ENCODE peak calls at places on chromosome 13, in ten cellular contexts. G is nephron progenitor cell, J is fibroblast of the aortic adventitia, R is thoracic aorta, I is type B pancreatic cell, N is osteoblast, Z is esophagus squamous epithelium, E is Caco-2, P is glutamatergic neuron, X is AG09319. L is an unnamed sample.

GRCh38 chr13:57632276-57633140 is 964 bp downstream of the PCDH17 start:
- DNase-seq in I (peak), P (peak), Z (no peak), X (no peak), J (no peak), G (peak), E (no peak), R (no peak), N (peak), L (no peak)

GRCh38 chr13:112931028-112931934 is 37.7 kb upstream of the MCF2L start:
- DNase-seq in Z (no peak), P (peak), J (peak), X (peak), R (no peak), E (peak), G (peak), I (no peak), N (peak), L (peak)

GRCh38 chr13:24282256-24282655 is 27.1 kb upstream of the C1QTNF9 start:
- DNase-seq in G (no peak), X (no peak), I (no peak), R (no peak), N (no peak), P (no peak), Z (no peak), J (no peak), E (no peak), L (no peak)

GRCh38 chr13:27018882-27019281 is 152.7 kb downstream of the USP12 start:
- DNase-seq in X (no peak), I (no peak), E (no peak), G (no peak), P (no peak), J (no peak), R (no peak), Z (no peak), N (no peak), L (no peak)

GRCh38 chr13:104296301-104296700 is 1230.1 kb upstream of the SLC10A2 start:
- DNase-seq in E (no peak), P (no peak), N (no peak), X (no peak), J (no peak), Z (no peak), R (no peak), G (no peak), I (no peak), L (no peak)

GRCh38 chr13:91058066-91058465 is 289.4 kb upstream of the MIR17HG start:
- DNase-seq in G (peak), Z (no peak), P (no peak), I (no peak), R (no peak), N (no peak), J (no peak), X (no peak), E (peak), L (no peak)

GRCh38 chr13:67100723-67101122 is 129.4 kb downstream of the PCDH9 start:
- DNase-seq in E (peak), P (no peak), N (no peak), I (no peak), Z (no peak), X (no peak), G (no peak), R (no peak), J (no peak), L (no peak)

GRCh38 chr13:112056284-112056727 is 10.6 kb upstream of the SOX1 start:
- DNase-seq in G (no peak), R (no peak), J (no peak), Z (no peak), I (no peak), P (peak), N (peak), E (no peak), X (no peak), L (no peak)

GRCh38 chr13:97275265-97275664 is 53.1 kb downstream of the MBNL2 start:
- DNase-seq in N (no peak), Z (no peak), E (no peak), I (no peak), X (peak), G (no peak), R (no peak), P (no peak), J (peak), L (no peak)

GRCh38 chr13:80498433-80498832 is 157.5 kb upstream of the SPRY2 start:
- DNase-seq in J (no peak), P (no peak), I (no peak), X (no peak), Z (no peak), R (no peak), G (no peak), E (no peak), N (no peak), L (no peak)

GRCh38 chr13:104837756-104838155 is 1697.7 kb downstream of the EFNB2 start:
- DNase-seq in N (no peak), G (no peak), J (no peak), P (no peak), Z (no peak), R (no peak), X (no peak), E (no peak), I (no peak), L (no peak)

GRCh38 chr13:74978596-74978995 is 503.4 kb downstream of the TBC1D4 start:
- DNase-seq in N (no peak), R (no peak), G (peak), X (no peak), Z (no peak), E (no peak), I (no peak), P (no peak), J (no peak), L (no peak)

GRCh38 chr13:46131705-46132104 is 26.9 kb upstream of the CPB2 start:
- DNase-seq in R (no peak), P (no peak), N (no peak), E (no peak), G (no peak), Z (no peak), J (no peak), I (no peak), X (no peak), L (no peak)

GRCh38 chr13:97231118-97231831 is 9.1 kb downstream of the MBNL2 start:
- DNase-seq in J (no peak), N (no peak), E (no peak), Z (no peak), R (no peak), G (no peak), P (no peak), X (no peak), I (no peak), L (no peak)

GRCh38 chr13:110560606-110561334 is 752 bp downstream of the RAB20 start:
- DNase-seq in J (peak), X (no peak), E (peak), I (no peak), Z (no peak), G (no peak), R (no peak), N (peak), P (peak), L (no peak)

GRCh38 chr13:101706651-101707050 is 254.2 kb downstream of the ITGBL1 start:
- DNase-seq in X (peak), G (no peak), I (no peak), Z (no peak), N (peak), E (no peak), R (no peak), J (peak), P (no peak), L (no peak)

DNA sequence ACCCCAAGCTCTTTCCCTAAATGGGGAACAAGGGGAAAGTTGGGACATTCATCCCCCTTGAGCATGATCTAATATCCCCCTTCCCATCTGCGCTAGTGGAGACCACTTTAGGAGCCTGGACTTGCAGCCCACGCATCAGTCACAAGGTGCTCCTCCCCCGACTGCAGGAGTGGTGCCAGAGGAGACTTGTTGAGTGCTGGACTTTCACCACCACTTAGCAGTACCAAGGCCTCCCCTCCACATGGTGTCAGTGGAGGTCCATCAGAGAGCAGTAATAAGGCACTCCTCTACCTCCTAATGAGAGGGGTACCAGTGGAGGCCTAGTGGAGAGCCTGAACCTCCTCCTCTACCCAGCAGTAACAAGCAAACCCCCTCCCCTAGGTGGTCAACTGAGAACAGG is 22.5 kb downstream of the CAB39L start:
- DNase-seq in E (peak), G (no peak), J (no peak), P (no peak), N (no peak), X (no peak), R (no peak), Z (no peak), I (no peak), L (peak)
- TF ChIP-seq CTCF in E (peak), G (no peak), J (no peak), P (no peak), N (no peak), X (no peak), R (no peak), Z (no peak), I (no peak), L (no peak)

DNA sequence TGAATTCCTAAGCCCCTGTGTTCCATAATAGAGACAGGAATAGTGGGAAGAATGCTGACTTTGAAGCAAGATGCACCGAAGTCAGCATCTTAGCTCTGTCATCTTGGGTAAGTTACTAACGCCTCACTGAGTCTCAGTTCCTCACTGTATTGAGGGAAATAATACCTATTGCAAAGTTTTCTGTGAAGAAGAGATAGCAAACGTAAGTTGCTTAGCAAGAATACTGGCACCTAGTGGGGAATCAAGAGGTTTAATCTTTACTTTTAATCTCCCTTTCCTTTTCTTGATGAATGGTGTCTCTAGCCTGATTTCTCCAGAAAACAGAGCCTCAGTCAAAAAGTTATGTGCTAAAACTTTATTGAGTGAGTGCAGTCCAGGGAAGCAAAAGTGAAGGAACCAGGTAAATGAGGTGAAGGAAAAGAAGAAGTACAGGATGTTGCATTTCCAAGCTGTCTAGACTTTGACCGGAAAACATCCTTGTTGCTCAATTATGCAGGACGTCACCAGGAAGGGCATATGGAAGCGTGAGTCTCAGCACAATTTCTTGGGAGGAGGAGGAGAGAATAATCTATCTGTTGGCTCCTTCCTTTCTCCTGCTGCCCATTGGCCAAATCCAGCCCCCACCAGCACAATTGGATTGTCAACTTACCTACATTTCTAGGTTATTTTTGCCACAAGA is 210.0 kb downstream of the B3GLCT start:
- DNase-seq in G (no peak), E (no peak), X (no peak), N (peak), I (no peak), R (no peak), J (peak), Z (no peak), P (no peak), L (no peak)
- TF ChIP-seq CTCF in G (no peak), E (peak), X (peak), N (peak), I (peak), R (no peak), J (peak), Z (no peak), P (no peak), L (no peak)

GRCh38 chr13:50167967-50168366 is 152.7 kb downstream of the KCNRG start:
- DNase-seq in E (no peak), Z (no peak), X (no peak), J (no peak), N (no peak), R (no peak), I (no peak), P (no peak), G (no peak), L (no peak)

GRCh38 chr13:50167224-50167947 is 152.1 kb downstream of the KCNRG start:
- DNase-seq in R (no peak), P (no peak), J (no peak), E (no peak), X (no peak), I (no peak), Z (no peak), N (no peak), G (no peak), L (no peak)

GRCh38 chr13:50171585-50172282 is 156.5 kb downstream of the KCNRG start:
- DNase-seq in P (no peak), Z (no peak), E (no peak), X (no peak), J (no peak), N (peak), I (no peak), G (no peak), R (no peak), L (no peak)

GRCh38 chr13:50168803-50169202 is 153.6 kb downstream of the KCNRG start:
- DNase-seq in N (no peak), G (no peak), I (no peak), X (no peak), R (no peak), Z (no peak), J (no peak), P (no peak), E (no peak), L (no peak)

DNA sequence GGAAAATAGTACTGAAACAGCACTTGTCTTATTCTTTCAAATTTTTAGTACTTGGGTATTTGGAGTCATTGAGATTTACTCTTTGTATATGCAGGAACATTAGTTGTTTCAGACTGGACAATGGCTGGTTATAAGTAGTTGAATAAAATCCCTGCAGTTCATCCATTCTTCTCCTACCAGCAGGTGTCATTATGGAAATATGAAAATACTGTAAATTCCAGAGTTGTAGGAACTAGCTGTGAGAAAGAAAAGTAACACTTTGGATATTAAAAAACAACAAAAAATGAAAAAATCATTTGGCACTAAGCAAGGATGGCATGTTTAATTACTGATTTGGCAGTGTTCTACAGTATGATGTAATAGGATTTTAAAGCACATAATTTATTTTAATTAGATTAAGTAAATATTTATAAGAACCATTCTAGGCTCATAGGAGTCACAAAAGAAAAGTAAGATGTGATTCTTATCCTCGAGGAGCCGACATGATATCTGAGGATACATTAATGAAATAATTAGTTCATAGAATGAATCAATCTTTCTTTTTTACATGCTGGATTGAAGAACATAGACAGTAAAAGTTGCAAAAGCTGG is 155.3 kb downstream of the KCNRG start:
- DNase-seq in G (no peak), E (no peak), R (no peak), J (peak), Z (no peak), N (peak), X (no peak), P (no peak), I (no peak), L (no peak)
- TF ChIP-seq CTCF in G (no peak), E (no peak), R (peak), J (peak), Z (peak), N (peak), X (peak), P (no peak), I (peak), L (no peak)

GRCh38 chr13:61123533-61124269 is 291.9 kb downstream of the PCDH20 start:
- DNase-seq in R (no peak), X (no peak), G (no peak), N (peak), E (no peak), Z (no peak), P (peak), J (no peak), I (no peak), L (no peak)
- TF ChIP-seq CTCF in R (no peak), X (no peak), G (no peak), N (no peak), E (no peak), Z (no peak), P (no peak), J (no peak), I (no peak), L (no peak)

GRCh38 chr13:21297914-21298831 is 121.7 kb downstream of the MRPL57 start:
- DNase-seq in G (peak), E (peak), I (peak), R (peak), Z (peak), N (peak), J (peak), X (peak), P (peak), L (peak)
- TF ChIP-seq CTCF in G (peak), E (peak), I (peak), R (peak), Z (peak), N (peak), J (peak), X (peak), P (peak), L (peak)

GRCh38 chr13:20512042-20512683 is 13.5 kb downstream of the CRYL1 start:
- DNase-seq in Z (no peak), X (no peak), N (no peak), P (peak), J (no peak), E (no peak), G (peak), R (no peak), I (no peak), L (no peak)
- TF ChIP-seq CTCF in Z (no peak), X (no peak), N (no peak), P (no peak), J (no peak), E (no peak), G (no peak), R (no peak), I (peak), L (no peak)

L was measured in Calu3.